ENCODE peak calls at places on chromosomes 5 and 9, in nine cellular contexts. G is aorta; L is ELF-1; P is caudate nucleus; B is HFF-Myc; H is osteocyte; T is CD8-positive, alpha-beta T cell; U is RPMI8226; V is NCI-H774. O is an unnamed sample.

GRCh38 chr9:132032584-132032945 is 47.1 kb downstream of the MED27 start:
- DNase-seq in G (no peak), L (peak), P (no peak), B (no peak), H (no peak), T (no peak), U (no peak), V (no peak), O (peak)

GRCh38 chr5:59180515-59180914 is 597.6 kb downstream of the RAB3C start:
- DNase-seq in G (no peak), L (no peak), P (no peak), B (no peak), H (no peak), T (no peak), U (no peak), V (no peak), O (no peak)

GRCh38 chr9:130939405-130939941 is 426 bp upstream of the FIBCD1 start:
- DNase-seq in G (no peak), L (no peak), P (no peak), B (no peak), H (no peak), T (no peak), U (peak), V (no peak), O (no peak)

GRCh38 chr5:158390556-158390955 is 531.6 kb upstream of the CLINT1 start:
- DNase-seq in G (no peak), L (no peak), P (no peak), B (no peak), H (no peak), T (no peak), U (no peak), V (no peak), O (no peak)

GRCh38 chr9:112914524-112914923 is 23.8 kb upstream of the SLC46A2 start:
- DNase-seq in G (no peak), L (no peak), P (no peak), B (no peak), H (no peak), T (no peak), U (no peak), V (no peak), O (no peak)

GRCh38 chr9:84447305-84447704 is 106.7 kb upstream of the SLC28A3 start:
- DNase-seq in G (no peak), L (no peak), P (no peak), B (no peak), H (no peak), T (no peak), U (no peak), V (no peak), O (no peak)

GRCh38 chr5:137179203-137179602 is 319.9 kb downstream of the SPOCK1 start:
- DNase-seq in G (no peak), L (peak), P (no peak), B (no peak), H (no peak), T (no peak), U (no peak), V (no peak), O (no peak)

GRCh38 chr9:33172256-33172678 is 5.1 kb upstream of the B4GALT1 start:
- DNase-seq in G (no peak), L (peak), P (no peak), B (no peak), H (no peak), T (no peak), U (no peak), V (no peak), O (no peak)

GRCh38 chr9:72925126-72925810 is 27.6 kb downstream of the ALDH1A1 start:
- DNase-seq in G (no peak), L (no peak), P (no peak), B (no peak), H (no peak), T (no peak), U (no peak), V (no peak), O (no peak)

GRCh38 chr5:34684281-34684979 is 28.3 kb downstream of the RAI14 start:
- DNase-seq in G (peak), L (peak), P (no peak), B (no peak), H (no peak), T (no peak), U (no peak), V (peak), O (no peak)

GRCh38 chr5:132478498-132478855 is 12.1 kb downstream of the IRF1 start:
- DNase-seq in G (peak), L (no peak), P (no peak), B (no peak), H (no peak), T (peak), U (no peak), V (no peak), O (peak)

GRCh38 chr5:171157233-171157632 is 151.8 kb upstream of the TLX3 start:
- DNase-seq in G (no peak), L (no peak), P (no peak), B (no peak), H (no peak), T (no peak), U (no peak), V (no peak), O (no peak)

GRCh38 chr9:137989156-137989555 is 111.6 kb downstream of the CACNA1B start:
- DNase-seq in G (no peak), L (no peak), P (no peak), B (no peak), H (peak), T (no peak), U (no peak), V (no peak), O (no peak)

GRCh38 chr9:93059097-93059959 is 827 bp downstream of the SUSD3 start:
- DNase-seq in G (no peak), L (peak), P (no peak), B (no peak), H (no peak), T (no peak), U (peak), V (no peak), O (no peak)

GRCh38 chr5:171692106-171692505 is 93.5 kb upstream of the SMIM23 start:
- DNase-seq in G (no peak), L (no peak), P (no peak), B (no peak), H (no peak), T (no peak), U (peak), V (no peak), O (no peak)

GRCh38 chr5:110377411-110378392 is 348.8 kb downstream of the TMEM232 start:
- DNase-seq in G (no peak), L (peak), P (no peak), B (no peak), H (no peak), T (no peak), U (no peak), V (no peak), O (no peak)

GRCh38 chr5:164319161-164319560 is 813.7 kb downstream of the MAT2B start:
- DNase-seq in G (no peak), L (no peak), P (no peak), B (no peak), H (no peak), T (no peak), U (no peak), V (no peak), O (no peak)

GRCh38 chr9:108991479-108991878 is 21.8 kb downstream of the CTNNAL1 start:
- DNase-seq in G (no peak), L (no peak), P (no peak), B (no peak), H (no peak), T (no peak), U (no peak), V (no peak), O (no peak)

GRCh38 chr9:135253305-135254004 is 166.0 kb downstream of the OLFM1 start:
- DNase-seq in G (peak), L (peak), P (no peak), B (no peak), H (no peak), T (no peak), U (peak), V (no peak), O (peak)

GRCh38 chr5:77843570-77844407 is 67.7 kb upstream of the TBCA start:
- DNase-seq in G (no peak), L (peak), P (no peak), B (no peak), H (no peak), T (no peak), U (no peak), V (no peak), O (no peak)

GRCh38 chr5:144191998-144192397 is 21.3 kb downstream of the KCTD16 start:
- DNase-seq in G (no peak), L (no peak), P (no peak), B (no peak), H (no peak), T (peak), U (peak), V (peak), O (no peak)

GRCh38 chr5:149205625-149206523 is 64.6 kb downstream of the ABLIM3 start:
- DNase-seq in G (peak), L (no peak), P (no peak), B (peak), H (no peak), T (no peak), U (no peak), V (no peak), O (no peak)

GRCh38 chr9:82593436-82593835 is 469.5 kb downstream of the RASEF start:
- DNase-seq in G (no peak), L (no peak), P (no peak), B (no peak), H (no peak), T (no peak), U (no peak), V (no peak), O (no peak)

GRCh38 chr5:146667633-146668032 is 151.6 kb upstream of the GPR151 start:
- DNase-seq in G (no peak), L (no peak), P (no peak), B (no peak), H (no peak), T (no peak), U (no peak), V (peak), O (no peak)

GRCh38 chr9:76897804-76898525 is 7.9 kb downstream of the PRUNE2 start:
- DNase-seq in G (no peak), L (no peak), P (no peak), B (no peak), H (no peak), T (no peak), U (no peak), V (no peak), O (no peak)

GRCh38 chr5:69331528-69332445 is 814 bp downstream of the CCDC125 start:
- DNase-seq in G (no peak), L (no peak), P (no peak), B (no peak), H (peak), T (no peak), U (peak), V (peak), O (no peak)

GRCh38 chr5:132463808-132464154 is 26.8 kb downstream of the IRF1 start:
- DNase-seq in G (no peak), L (no peak), P (no peak), B (no peak), H (no peak), T (no peak), U (no peak), V (no peak), O (no peak)

GRCh38 chr5:82327961-82328360 is 49.8 kb upstream of the RPS23 start:
- DNase-seq in G (no peak), L (no peak), P (no peak), B (no peak), H (no peak), T (no peak), U (no peak), V (no peak), O (no peak)

GRCh38 chr9:135184661-135185459 is 97.4 kb downstream of the OLFM1 start:
- DNase-seq in G (no peak), L (no peak), P (no peak), B (no peak), H (no peak), T (no peak), U (no peak), V (no peak), O (no peak)

GRCh38 chr5:38598994-38599611 is 42.7 kb upstream of the LIFR start:
- DNase-seq in G (no peak), L (peak), P (no peak), B (peak), H (no peak), T (no peak), U (no peak), V (no peak), O (no peak)

GRCh38 chr5:386432-387341 is 56.3 kb upstream of the EXOC3 start:
- DNase-seq in G (peak), L (peak), P (no peak), B (no peak), H (peak), T (no peak), U (no peak), V (no peak), O (peak)

GRCh38 chr9:37311938-37312730 is 110.4 kb upstream of the GRHPR start:
- DNase-seq in G (no peak), L (no peak), P (no peak), B (no peak), H (no peak), T (no peak), U (no peak), V (no peak), O (no peak)

GRCh38 chr5:65483474-65484346 is 2.0 kb upstream of the ADAMTS6 start:
- DNase-seq in G (no peak), L (no peak), P (no peak), B (no peak), H (no peak), T (no peak), U (peak), V (peak), O (no peak)